ENCODE peak calls at places on chromosomes 12 and 14, in eight cellular contexts. A is HCT116, W is PC-3, T is SK-N-SH, U is GM23248, P is GM23338, Y is neural progenitor cell, O is hepatocyte. Z is an unnamed sample.

GRCh38 chr14:32226051-32226450 is 23.0 kb upstream of the RNU6-8 start:
- DNase-seq in P (no peak), O (no peak), U (no peak), A (no peak), Y (no peak), W (no peak), T (no peak), Z (no peak)

GRCh38 chr14:77682158-77682553 is 25.7 kb downstream of the ALKBH1 start:
- DNase-seq in Y (no peak), T (no peak), A (no peak), W (peak; percentile 78), U (peak; percentile 62), P (no peak), O (no peak), Z (no peak)

GRCh38 chr12:79911889-79912656 is 22.8 kb downstream of the PPP1R12A start:
- DNase-seq in W (peak; percentile 35), Y (no peak), O (no peak), U (peak; percentile 42), T (no peak), P (no peak), A (no peak), Z (no peak)

GRCh38 chr12:120885521-120885920 is 18.6 kb downstream of the SPPL3 start:
- DNase-seq in P (no peak), T (no peak), Y (no peak), W (no peak), U (no peak), O (no peak), A (no peak), Z (no peak)

GRCh38 chr12:102896067-102896466 is 21.0 kb downstream of the PAH start:
- DNase-seq in Y (no peak), A (no peak), U (no peak), T (no peak), W (peak; percentile 21), O (no peak), P (peak; percentile 39), Z (no peak)

GRCh38 chr14:93832076-93832475 is 43.8 kb upstream of the PRIMA1 start:
- DNase-seq in Y (no peak), T (peak; percentile 47), A (no peak), P (no peak), U (no peak), O (no peak), W (no peak), Z (no peak)

GRCh38 chr12:124721501-124722154 is 142.0 kb downstream of the SCARB1 start:
- DNase-seq in Y (no peak), O (no peak), A (no peak), T (no peak), U (no peak), P (no peak), W (no peak), Z (no peak)

GRCh38 chr12:130856088-130856487 is 15.8 kb upstream of the RAN start:
- DNase-seq in T (no peak), W (no peak), U (no peak), P (no peak), O (no peak), Y (no peak), A (no peak), Z (no peak)

GRCh38 chr14:54567634-54568561 is 970 bp downstream of the SAMD4A start:
- DNase-seq in T (peak; percentile 78), A (no peak), O (peak; percentile 75), U (peak; percentile 72), P (peak; percentile 81), Y (peak; percentile 85), W (peak; percentile 73), Z (peak; percentile 36)

GRCh38 chr12:112116232-112117060 is 7.9 kb upstream of the NAA25 start:
- DNase-seq in O (peak; percentile 86), P (peak; percentile 95), W (no peak), Y (peak; percentile 92), U (peak; percentile 32), T (peak; percentile 82), A (peak; percentile 23), Z (peak; percentile 75)

GRCh38 chr12:115528466-115528865 is 749.0 kb downstream of the MED13L start:
- DNase-seq in T (no peak), O (no peak), Y (no peak), U (no peak), A (no peak), W (no peak), P (no peak), Z (no peak)

GRCh38 chr12:40149673-40150260 is 43.9 kb upstream of the SLC2A13 start:
- DNase-seq in Y (no peak), T (no peak), P (no peak), W (peak; percentile 37), O (no peak), A (no peak), U (peak; percentile 40), Z (no peak)

GRCh38 chr14:29475641-29476040 is 452.0 kb downstream of the PRKD1 start:
- DNase-seq in W (peak; percentile 8), Y (no peak), U (peak; percentile 50), O (no peak), P (no peak), A (no peak), T (no peak), Z (no peak)

GRCh38 chr12:32777159-32777558 is 21.5 kb upstream of the YARS2 start:
- DNase-seq in U (no peak), P (no peak), Y (no peak), T (no peak), A (no peak), O (no peak), W (no peak), Z (no peak)

GRCh38 chr12:53063708-53064612 is 14.1 kb downstream of the TNS2 start:
- DNase-seq in O (peak; percentile 15), Y (no peak), P (no peak), U (peak; percentile 93), W (no peak), A (no peak), T (no peak), Z (no peak)

GRCh38 chr14:99794156-99794780 is 1.1 kb downstream of the EML1 start:
- DNase-seq in W (peak; percentile 40), P (no peak), A (no peak), T (no peak), O (no peak), Y (no peak), U (peak; percentile 31), Z (no peak)

GRCh38 chr14:78970677-78971076 is 800.5 kb downstream of the NRXN3 start:
- DNase-seq in Y (peak; percentile 31), A (no peak), P (no peak), T (no peak), U (no peak), O (no peak), W (peak; percentile 19), Z (no peak)

GRCh38 chr14:78972440-78972839 is 802.3 kb downstream of the NRXN3 start:
- DNase-seq in W (no peak), P (no peak), O (no peak), Y (no peak), T (no peak), U (no peak), A (no peak), Z (no peak)

GRCh38 chr14:78968249-78968648 is 798.1 kb downstream of the NRXN3 start:
- DNase-seq in W (no peak), O (no peak), A (no peak), P (no peak), T (no peak), Y (no peak), U (no peak), Z (no peak)

GRCh38 chr14:78967111-78967809 is 797.1 kb downstream of the NRXN3 start:
- DNase-seq in O (no peak), W (peak; percentile 64), T (no peak), P (no peak), Y (no peak), A (no peak), U (peak; percentile 78), Z (no peak)
- H2AFZ ChIP-seq in O (no peak overlapping the region), W (peak overlapping the region; percentile 51), T (peak overlapping the region; percentile 33), P (no peak overlapping the region), Y (no peak overlapping the region), A (no peak overlapping the region), U (no peak overlapping the region), Z (no peak overlapping the region)

GRCh38 chr14:89425931-89426330 is 8.9 kb upstream of the FOXN3 start:
- DNase-seq in Y (no peak), A (peak; percentile 48), U (peak; percentile 96), O (peak; percentile 39), W (peak; percentile 91), P (no peak), T (no peak), Z (no peak)

GRCh38 chr14:89428556-89429196 is 11.6 kb upstream of the FOXN3 start:
- DNase-seq in W (no peak), U (peak; percentile 46), Y (peak; percentile 26), P (no peak), O (no peak), T (no peak), A (no peak), Z (no peak)

GRCh38 chr14:89428163-89428523 is 11.1 kb upstream of the FOXN3 start:
- DNase-seq in O (no peak), P (no peak), Y (no peak), T (no peak), U (no peak), A (no peak), W (no peak), Z (peak; percentile 29)

GRCh38 chr14:89429206-89430091 is 12.4 kb upstream of the FOXN3 start:
- DNase-seq in Y (peak; percentile 41), W (no peak), O (peak; percentile 24), T (peak; percentile 28), U (peak; percentile 56), P (no peak), A (no peak), Z (peak; percentile 58)

GRCh38 chr14:89427426-89428162 is 10.6 kb upstream of the FOXN3 start:
- DNase-seq in P (no peak), O (no peak), A (no peak), Y (no peak), W (no peak), T (no peak), U (no peak), Z (no peak)
- H3K4me3 ChIP-seq in P (no peak overlapping the region), O (no peak overlapping the region), A (no peak overlapping the region), Y (no peak overlapping the region), W (no peak overlapping the region), T (no peak overlapping the region), U (no peak overlapping the region), Z (peak overlapping the region; percentile 67)

GRCh38 chr14:80084196-80084595 is 127.1 kb downstream of the DIO2 start:
- DNase-seq in Y (no peak), P (no peak), T (no peak), U (no peak), O (no peak), W (no peak), A (no peak), Z (no peak)

GRCh38 chr14:80087411-80087810 is 123.9 kb downstream of the DIO2 start:
- DNase-seq in U (no peak), O (no peak), W (no peak), T (no peak), P (no peak), A (no peak), Y (no peak), Z (no peak)
- TF ChIP-seq EZH2phosphoT487 in U (no peak), O (no peak), W (no peak), T (no peak), P (no peak), A (no peak), Y (no peak), Z (no peak)

GRCh38 chr14:60575008-60575407 is 66.1 kb downstream of the SIX6 start:
- DNase-seq in A (no peak), T (no peak), P (no peak), U (peak; percentile 34), W (no peak), O (no peak), Y (no peak), Z (no peak)
- H2AFZ ChIP-seq in A (no peak overlapping the region), T (no peak overlapping the region), P (peak overlapping the region; percentile 56), U (no peak overlapping the region), W (no peak overlapping the region), O (no peak overlapping the region), Y (no peak overlapping the region), Z (no peak overlapping the region)